ENCODE peak calls at places on chromosomes 4 and X, in seven cellular contexts. V, Z, M, S, C, H and E are unnamed samples.

GRCh38 chr4:84673475-84674230 is 90.7 kb downstream of the CDS1 start:
- DNase-seq in M (no peak), V (no peak), C (no peak), Z (no peak), H (no peak), S (peak), E (no peak)

GRCh38 chr4:5366421-5366820 is 315.1 kb downstream of the STK32B start:
- DNase-seq in H (peak), C (no peak), M (no peak), S (no peak), Z (no peak), V (no peak), E (peak)

GRCh38 chr4:111778543-111778942 is 366.7 kb upstream of the FAM241A start:
- DNase-seq in V (no peak), S (peak), Z (no peak), M (no peak), H (no peak), C (no peak), E (no peak)

GRCh38 chrX:149314031-149314430 is 191.1 kb downstream of the IDS start:
- DNase-seq in Z (no peak), S (no peak), M (no peak), C (no peak), V (no peak), H (no peak), E (no peak)

GRCh38 chrX:123487674-123488073 is 245.2 kb downstream of the THOC2 start:
- DNase-seq in H (no peak), S (no peak), C (no peak), Z (no peak), M (no peak), V (no peak), E (no peak)

GRCh38 chr4:112147697-112148096 is 2.4 kb downstream of the FAM241A start:
- DNase-seq in H (no peak), M (no peak), Z (no peak), S (no peak), C (no peak), V (no peak), E (no peak)

GRCh38 chrX:13894888-13895564 is 78.1 kb upstream of the GPM6B start:
- DNase-seq in Z (no peak), M (no peak), H (no peak), C (no peak), V (no peak), S (no peak), E (no peak)

GRCh38 chr4:57404463-57404862 is 294.3 kb upstream of the IGFBP7 start:
- DNase-seq in C (no peak), M (no peak), Z (no peak), V (no peak), H (no peak), S (no peak), E (no peak)

GRCh38 chr4:188399834-188400233 is 260.6 kb downstream of the TRIML1 start:
- DNase-seq in S (no peak), V (no peak), C (no peak), M (no peak), H (no peak), Z (no peak), E (no peak)

GRCh38 chr4:22384154-22384553 is 131.7 kb downstream of the ADGRA3 start:
- DNase-seq in C (no peak), H (no peak), M (no peak), S (no peak), V (no peak), Z (no peak), E (no peak)

GRCh38 chrX:153494541-153495361 is at the start of gene BGN:
- DNase-seq in S (no peak), H (peak), Z (no peak), M (no peak), C (no peak), V (no peak), E (no peak)

GRCh38 chrX:18210470-18210869 is 10.2 kb downstream of the BEND2 start:
- DNase-seq in Z (no peak), S (no peak), M (peak), H (no peak), C (no peak), V (no peak), E (no peak)

GRCh38 chrX:16882702-16883486 is 12.7 kb upstream of the RBBP7 start:
- DNase-seq in H (peak), C (peak), Z (peak), M (peak), S (peak), V (peak), E (no peak)

GRCh38 chr4:109378511-109378910 is 55.1 kb upstream of the SEC24B start:
- DNase-seq in Z (no peak), M (no peak), S (no peak), H (no peak), C (no peak), V (no peak), E (no peak)

GRCh38 chr4:120671538-120671937 is 251.0 kb downstream of the PRDM5 start:
- DNase-seq in C (no peak), S (no peak), M (no peak), Z (no peak), V (no peak), H (no peak), E (no peak)

GRCh38 chr4:30103455-30103854 is 616.7 kb upstream of the PCDH7 start:
- DNase-seq in Z (no peak), C (no peak), S (no peak), V (no peak), M (no peak), H (no peak), E (no peak)

GRCh38 chr4:52358855-52359254 is 300.2 kb downstream of the USP46 start:
- DNase-seq in S (no peak), C (no peak), M (no peak), H (no peak), Z (no peak), V (no peak), E (no peak)

GRCh38 chr4:69744157-69744478 is 16.3 kb downstream of the SULT1B1 start:
- DNase-seq in M (no peak), C (no peak), Z (no peak), V (no peak), H (peak), S (no peak), E (no peak)

GRCh38 chr4:159049780-159050375 is 53.0 kb upstream of the RAPGEF2 start:
- DNase-seq in H (no peak), S (no peak), V (no peak), M (no peak), C (no peak), Z (no peak), E (no peak)

GRCh38 chr4:139367421-139368090 is 65.3 kb upstream of the NDUFC1 start:
- DNase-seq in C (no peak), V (no peak), H (no peak), Z (no peak), M (no peak), S (no peak), E (no peak)

GRCh38 chr4:78360466-78360865 is 191.1 kb upstream of the ANXA3 start:
- DNase-seq in S (no peak), V (no peak), M (no peak), C (no peak), H (no peak), Z (no peak), E (no peak)

GRCh38 chr4:122836941-122837340 is 10.3 kb downstream of the FGF2 start:
- DNase-seq in H (no peak), V (no peak), Z (no peak), M (no peak), S (no peak), C (no peak), E (no peak)

GRCh38 chr4:122842392-122842791 is 15.8 kb downstream of the FGF2 start:
- DNase-seq in M (no peak), S (no peak), V (no peak), Z (no peak), C (no peak), H (no peak), E (no peak)

GRCh38 chr4:122833999-122834398 is 7.4 kb downstream of the FGF2 start:
- DNase-seq in V (no peak), M (no peak), Z (no peak), C (no peak), S (no peak), H (no peak), E (no peak)

GRCh38 chr4:122842984-122843531 is 16.4 kb downstream of the FGF2 start:
- DNase-seq in C (no peak), H (no peak), S (no peak), V (peak), Z (peak), M (no peak), E (no peak)

DNA sequence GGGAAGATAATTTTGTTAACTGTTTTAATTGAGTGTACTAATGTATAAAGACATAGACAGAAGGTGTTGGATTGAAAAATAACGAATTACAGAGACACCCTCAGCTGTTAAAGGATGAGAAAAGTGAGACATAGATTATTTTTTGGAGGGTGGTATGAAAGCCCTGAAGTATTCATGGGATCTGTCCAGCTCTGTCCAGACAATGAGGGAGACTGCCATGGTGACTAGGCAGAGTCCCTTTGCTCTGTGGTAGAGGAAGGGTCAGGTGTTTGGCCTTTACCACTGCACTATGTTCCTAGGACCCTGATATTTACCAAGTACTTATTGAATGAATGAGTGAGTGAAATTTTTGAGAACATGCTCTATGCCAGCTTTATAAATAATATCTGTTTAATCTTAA is 11.4 kb downstream of the FGF2 start:
- DNase-seq in S (no peak), V (no peak), M (no peak), Z (no peak), C (no peak), H (no peak), E (no peak)
- TF ChIP-seq POLR2AphosphoS5 in S (no peak), V (no peak), M (no peak), Z (no peak), C (no peak), H (no peak), E (no peak)

DNA sequence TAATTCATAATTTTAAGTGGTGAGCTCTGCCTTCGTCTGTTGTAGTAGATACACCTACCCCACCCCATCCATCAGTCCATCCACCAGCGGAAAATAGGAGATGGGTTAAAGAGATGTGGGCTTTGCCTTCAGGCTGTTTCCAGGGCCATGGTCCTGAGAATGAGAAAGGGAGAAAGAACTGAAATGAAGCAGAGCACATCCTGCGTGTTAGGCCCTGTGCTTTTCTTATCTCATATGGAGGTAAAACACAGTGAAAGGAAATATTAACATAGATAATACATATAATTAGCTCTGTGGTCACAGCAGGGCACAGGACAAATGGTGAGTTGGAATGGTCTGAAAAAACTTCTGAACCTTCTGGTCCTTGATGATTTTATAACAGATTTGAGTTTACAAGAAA is 393.5 kb downstream of the BMPR1B start:
- DNase-seq in H (no peak), V (no peak), S (no peak), Z (no peak), M (no peak), C (no peak), E (no peak)
- H3K27ac ChIP-seq in H (no peak), V (no peak), S (no peak), Z (no peak), M (no peak), C (no peak), E (no peak)

GRCh38 chrX:1384738-1385250 is 7.1 kb downstream of the SLC25A6 start:
- DNase-seq in C (peak), S (no peak), H (no peak), V (no peak), M (no peak), Z (peak), E (no peak)
- TF ChIP-seq POLR2AphosphoS5 in C (no peak), S (no peak), H (no peak), V (no peak), M (peak), Z (no peak), E (peak)

GRCh38 chrX:23802431-23802830 is 19.5 kb downstream of the SAT1 start:
- DNase-seq in C (no peak), V (no peak), H (no peak), S (no peak), Z (no peak), M (no peak), E (no peak)
- H3K27ac ChIP-seq in C (no peak), V (no peak), H (peak), S (no peak), Z (peak), M (peak), E (peak)

GRCh38 chrX:23902419-23902818 is 5.3 kb downstream of the APOO start:
- DNase-seq in S (no peak), C (no peak), H (no peak), V (no peak), M (peak), Z (no peak), E (no peak)
- TF ChIP-seq POLR2AphosphoS5 in S (no peak), C (no peak), H (no peak), V (no peak), M (no peak), Z (no peak), E (no peak)

DNA sequence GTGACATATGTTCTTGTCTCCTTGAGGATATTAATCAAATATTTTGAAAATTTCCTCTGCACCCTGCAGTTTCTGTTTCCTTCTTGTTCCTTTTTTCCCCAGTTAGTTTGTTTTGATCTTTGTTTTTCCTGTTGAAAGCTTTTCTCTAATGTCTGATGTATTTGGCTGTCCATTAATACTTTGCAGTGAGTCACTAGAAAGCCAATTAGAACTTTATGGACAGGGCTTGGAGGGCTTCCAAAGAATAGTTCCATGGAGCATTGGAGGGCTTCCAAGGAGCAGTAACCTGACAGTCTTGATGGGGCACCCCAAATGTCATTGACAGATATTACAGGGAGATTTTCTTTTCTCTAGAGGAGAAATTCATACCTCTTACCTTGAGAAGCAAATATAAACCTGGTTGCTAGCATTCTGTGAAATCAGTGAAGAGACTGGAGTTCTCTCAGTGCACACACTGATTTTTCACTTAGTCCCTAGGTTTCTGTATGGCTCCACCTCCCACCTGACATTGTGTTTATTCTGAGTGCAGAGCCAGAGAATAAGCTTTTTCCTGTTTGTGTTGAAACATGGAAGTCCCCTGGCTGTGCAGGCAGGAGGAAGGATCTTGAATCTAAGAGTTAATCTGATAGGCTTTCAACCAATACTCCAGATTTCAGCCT is 26.5 kb downstream of the SPARCL1 start:
- DNase-seq in Z (no peak), H (no peak), C (no peak), S (peak), M (no peak), V (no peak), E (no peak)
- H3K27ac ChIP-seq in Z (peak), H (peak), C (no peak), S (peak), M (no peak), V (peak), E (no peak)